ENCODE peak calls at places on chromosomes 3 and 15, in eight cellular contexts. Q, Z, O, N, H, R, I and Y are unnamed samples.

GRCh38 chr15:84980196-84981053 is 1.2 kb upstream of the PDE8A start:
- DNase-seq in O (peak; percentile 91), Q (peak; percentile 67), H (peak; percentile 93), N (peak; percentile 90), R (peak; percentile 86), I (peak; percentile 87), Z (peak; percentile 88), Y (peak; percentile 74)

GRCh38 chr15:35477853-35478252 is 68.1 kb downstream of the DPH6 start:
- DNase-seq in I (no peak), Z (peak; percentile 33), H (no peak), R (no peak), N (no peak), Q (no peak), O (no peak), Y (no peak)

GRCh38 chr15:101499863-101500713 is 10.6 kb upstream of the PCSK6 start:
- DNase-seq in O (no peak), Q (no peak), Z (no peak), N (no peak), H (no peak), R (peak; percentile 69), I (no peak), Y (peak; percentile 18)

GRCh38 chr3:144677118-144677517 is 705.5 kb downstream of the DIPK2A start:
- DNase-seq in O (no peak), R (no peak), I (no peak), N (no peak), H (no peak), Q (no peak), Z (no peak), Y (peak; percentile 24)

GRCh38 chr15:46854559-46854958 is 862.7 kb upstream of the SEMA6D start:
- DNase-seq in Q (no peak), O (no peak), H (no peak), Z (no peak), I (no peak), N (no peak), R (no peak), Y (no peak)

GRCh38 chr3:193134895-193135294 is 106.1 kb upstream of the PLAAT1 start:
- DNase-seq in R (no peak), O (no peak), I (no peak), H (no peak), Z (no peak), N (no peak), Q (no peak), Y (peak; percentile 81)

GRCh38 chr3:108408883-108409612 is 101.3 kb downstream of the MYH15 start:
- DNase-seq in R (no peak), N (peak; percentile 28), O (no peak), H (no peak), I (no peak), Z (no peak), Q (no peak), Y (no peak)

GRCh38 chr3:113035387-113035982 is 44.7 kb downstream of the GTPBP8 start:
- DNase-seq in Z (peak; percentile 69), Q (peak; percentile 50), N (peak; percentile 80), H (peak; percentile 92), R (peak; percentile 64), I (peak; percentile 49), O (peak; percentile 77), Y (peak; percentile 86)

GRCh38 chr15:88104357-88104756 is 152.2 kb downstream of the NTRK3 start:
- DNase-seq in Z (no peak), O (no peak), N (no peak), Q (no peak), R (no peak), H (no peak), I (no peak), Y (no peak)

GRCh38 chr3:48140284-48140683 is 47.9 kb downstream of the CDC25A start:
- DNase-seq in O (no peak), Q (no peak), Z (no peak), N (no peak), R (no peak), I (no peak), H (peak; percentile 22), Y (no peak)

GRCh38 chr3:20773320-20773984 is 587.4 kb upstream of the SGO1 start:
- DNase-seq in R (no peak), O (no peak), I (no peak), Q (no peak), H (no peak), Z (no peak), N (no peak), Y (no peak)

GRCh38 chr3:11556851-11557644 is 86.7 kb downstream of the VGLL4 start:
- DNase-seq in Q (no peak), I (no peak), H (no peak), O (no peak), Z (no peak), N (no peak), R (no peak), Y (no peak)

GRCh38 chr3:12484198-12484982 is at the start of gene TSEN2:
- DNase-seq in H (peak; percentile 94), O (peak; percentile 97), R (peak; percentile 98), Z (peak; percentile 99), Q (peak; percentile 90), I (peak; percentile 97), N (peak; percentile 98), Y (peak; percentile 98)

GRCh38 chr3:107217161-107217560 is 160.1 kb upstream of the CCDC54 start:
- DNase-seq in N (no peak), H (no peak), Q (peak; percentile 91), I (no peak), Z (no peak), O (no peak), R (no peak), Y (peak; percentile 97)

GRCh38 chr3:140765246-140765645 is 87.4 kb downstream of the TRIM42 start:
- DNase-seq in I (no peak), O (no peak), H (no peak), R (peak; percentile 73), Q (no peak), N (no peak), Z (no peak), Y (no peak)

GRCh38 chr3:40924559-40925058 is 274.7 kb upstream of the CTNNB1 start:
- DNase-seq in R (no peak), Q (no peak), Z (no peak), N (no peak), O (no peak), I (no peak), H (no peak), Y (no peak)

GRCh38 chr3:10277115-10277625 is 15.6 kb downstream of the GHRL start:
- DNase-seq in R (no peak), H (no peak), O (no peak), Z (no peak), I (no peak), N (no peak), Q (no peak), Y (no peak)

GRCh38 chr3:101133638-101134037 is 140.4 kb upstream of the ABI3BP start:
- DNase-seq in N (no peak), Q (no peak), H (no peak), R (peak; percentile 86), Z (no peak), I (no peak), O (no peak), Y (no peak)

GRCh38 chr3:174863488-174863887 is 4.4 kb downstream of the NAALADL2 start:
- DNase-seq in Z (no peak), R (no peak), O (no peak), I (no peak), Q (peak; percentile 39), N (peak; percentile 49), H (no peak), Y (peak; percentile 97)

GRCh38 chr3:126292318-126293070 is 64.7 kb downstream of the KLF15 start:
- DNase-seq in O (no peak), H (no peak), R (no peak), I (no peak), Z (no peak), N (no peak), Q (no peak), Y (no peak)

GRCh38 chr3:40681658-40682055 is 156.9 kb downstream of the ZNF621 start:
- DNase-seq in H (no peak), I (no peak), R (no peak), Q (no peak), O (no peak), Z (no peak), N (no peak), Y (no peak)

GRCh38 chr15:72474466-72474911 is 359 bp downstream of the ARIH1 start:
- DNase-seq in N (no peak), Z (no peak), I (no peak), H (no peak), R (no peak), O (no peak), Q (no peak), Y (no peak)

GRCh38 chr15:85318048-85318731 is 62.2 kb upstream of the AKAP13 start:
- DNase-seq in Z (no peak), O (no peak), I (peak; percentile 39), R (peak; percentile 26), N (peak; percentile 38), Q (peak; percentile 47), H (no peak), Y (peak; percentile 67)

GRCh38 chr3:29291262-29291981 is 10.6 kb downstream of the RBMS3 start:
- DNase-seq in N (no peak), O (no peak), R (no peak), I (no peak), Z (no peak), H (no peak), Q (no peak), Y (no peak)
- TF ChIP-seq EZH2phosphoT487 in N (no peak), O (no peak), R (no peak), I (no peak), Z (no peak), H (no peak), Q (no peak), Y (no peak)

GRCh38 chr3:188153949-188154757 is at the start of gene LPP:
- DNase-seq in Q (no peak), O (peak; percentile 89), I (peak; percentile 79), Z (peak; percentile 72), N (peak; percentile 88), H (peak; percentile 91), R (peak; percentile 51), Y (peak; percentile 58)

GRCh38 chr3:188153498-188153948 is 434 bp upstream of the LPP start:
- DNase-seq in H (peak; percentile 95), R (no peak), O (peak; percentile 94), Q (peak; percentile 75), Z (peak; percentile 58), N (peak; percentile 95), I (peak; percentile 37), Y (peak; percentile 92)

GRCh38 chr3:188156051-188156450 is 2.1 kb downstream of the LPP start:
- DNase-seq in I (no peak), Z (no peak), Q (no peak), R (no peak), O (no peak), N (no peak), H (no peak), Y (no peak)

GRCh38 chr3:188152660-188153497 is 1.1 kb upstream of the LPP start:
- DNase-seq in R (no peak), O (peak; percentile 44), N (peak; percentile 78), H (peak; percentile 83), I (peak; percentile 30), Z (peak; percentile 13), Q (no peak), Y (peak; percentile 81)

GRCh38 chr3:188154758-188155574 is 1.0 kb downstream of the LPP start:
- DNase-seq in I (no peak), N (no peak), H (no peak), Q (no peak), O (no peak), Z (no peak), R (no peak), Y (no peak)
- TF ChIP-seq CTCF in I (no peak), N (no peak), H (no peak), Q (no peak), O (no peak), Z (no peak), R (no peak), Y (no peak)

GRCh38 chr3:25907081-25907480 is 117.2 kb downstream of the OXSM start:
- DNase-seq in Z (no peak), I (no peak), N (no peak), R (no peak), Q (no peak), O (no peak), H (no peak), Y (no peak)
- TF ChIP-seq EZH2phosphoT487 in Z (no peak), I (no peak), N (no peak), R (no peak), Q (no peak), O (no peak), H (no peak), Y (no peak)

GRCh38 chr3:185936814-185937688 is 763 bp downstream of the TRA2B start:
- DNase-seq in H (peak; percentile 92), N (peak; percentile 94), R (peak; percentile 89), I (peak; percentile 92), Q (peak; percentile 68), Z (peak; percentile 83), O (peak; percentile 93), Y (peak; percentile 85)
- TF ChIP-seq CTCF in H (no peak), N (no peak), R (no peak), I (no peak), Q (no peak), Z (no peak), O (no peak), Y (no peak)